ENCODE peak calls at places on chromosomes 2 and 18, in four cellular contexts. Q, X, Z and B are unnamed samples.

GRCh38 chr2:219461061-219461514 is 26.4 kb downstream of the SPEG start:
- DNase-seq in Q (peak; percentile 60), X (no peak), Z (peak; percentile 49), B (no peak)

GRCh38 chr18:24232814-24233213 is 94.0 kb downstream of the CABYR start:
- DNase-seq in Z (no peak), Q (no peak), X (no peak), B (no peak)

GRCh38 chr2:21096458-21096857 is 27.3 kb upstream of the TDRD15 start:
- DNase-seq in Q (no peak), Z (no peak), X (no peak), B (no peak)

GRCh38 chr2:117562654-117563053 is 251.8 kb upstream of the DDX18 start:
- DNase-seq in X (no peak), Q (no peak), Z (no peak), B (no peak)

GRCh38 chr2:84493494-84493893 is 22.8 kb upstream of the DNAH6 start:
- DNase-seq in Q (no peak), Z (no peak), X (no peak), B (no peak)

GRCh38 chr2:205465791-205466190 is 216.5 kb upstream of the NRP2 start:
- DNase-seq in Q (no peak), Z (no peak), X (no peak), B (no peak)

GRCh38 chr2:6865346-6866238 is at the start of gene CMPK2:
- DNase-seq in Z (peak; percentile 75), Q (peak; percentile 75), X (peak; percentile 39), B (peak; percentile 51)

GRCh38 chr2:33015421-33016142 is 68.8 kb downstream of the LTBP1 start:
- DNase-seq in Q (no peak), Z (peak; percentile 65), X (no peak), B (no peak)

GRCh38 chr2:85741811-85742507 is 11.8 kb upstream of the ATOH8 start:
- DNase-seq in X (peak; percentile 93), Q (peak; percentile 63), Z (no peak), B (no peak)

GRCh38 chr2:11697103-11697871 is 27.3 kb upstream of the NTSR2 start:
- DNase-seq in Q (peak; percentile 44), Z (peak; percentile 56), X (peak; percentile 51), B (peak; percentile 58)

GRCh38 chr2:40364143-40364903 is 87.6 kb downstream of the SLC8A1 start:
- DNase-seq in X (no peak), Q (no peak), Z (no peak), B (no peak)

GRCh38 chr2:137172162-137172561 is 406.8 kb downstream of the THSD7B start:
- DNase-seq in Q (no peak), X (no peak), Z (no peak), B (no peak)

GRCh38 chr2:39981877-39982276 is 202.8 kb upstream of the THUMPD2 start:
- DNase-seq in Z (no peak), Q (no peak), X (no peak), B (no peak)

GRCh38 chr2:19409001-19409400 is 50.6 kb upstream of the OSR1 start:
- DNase-seq in Q (no peak), Z (no peak), X (no peak), B (no peak)

GRCh38 chr2:115105966-115106365 is 663.5 kb downstream of the DPP10 start:
- DNase-seq in X (no peak), Q (no peak), Z (no peak), B (no peak)

GRCh38 chr2:8306530-8307351 is 375.1 kb upstream of the ID2 start:
- DNase-seq in Z (no peak), X (no peak), Q (no peak), B (no peak)

GRCh38 chr18:46035701-46036680 is 36.1 kb downstream of the PSTPIP2 start:
- DNase-seq in Z (no peak), Q (no peak), X (no peak), B (no peak)

GRCh38 chr2:120346667-120347358 is 877 bp downstream of the INHBB start:
- DNase-seq in Z (peak; percentile 26), Q (no peak), X (no peak), B (peak; percentile 37)

GRCh38 chr2:45000341-45000901 is 8.8 kb downstream of the SIX2 start:
- DNase-seq in X (no peak), Z (peak; percentile 21), Q (no peak), B (no peak)

GRCh38 chr2:158999458-158999857 is 31.0 kb downstream of the TANC1 start:
- DNase-seq in Z (no peak), Q (no peak), X (no peak), B (no peak)

GRCh38 chr2:202034249-202035088 is 814 bp downstream of the FZD7 start:
- DNase-seq in Q (peak; percentile 28), X (peak; percentile 27), Z (peak; percentile 69), B (peak; percentile 40)

GRCh38 chr2:172087780-172088244 is 2.5 kb downstream of the DLX1 start:
- DNase-seq in Z (no peak), X (no peak), Q (no peak), B (no peak)
- H3K27me3 ChIP-seq in Z (peaks cover 100% of the 10 kb centered on the region), X (peaks cover 32% of the 10 kb centered on the region), Q (peaks cover 100% of the 10 kb centered on the region), B (peaks cover 5% of the 10 kb centered on the region)

DNA sequence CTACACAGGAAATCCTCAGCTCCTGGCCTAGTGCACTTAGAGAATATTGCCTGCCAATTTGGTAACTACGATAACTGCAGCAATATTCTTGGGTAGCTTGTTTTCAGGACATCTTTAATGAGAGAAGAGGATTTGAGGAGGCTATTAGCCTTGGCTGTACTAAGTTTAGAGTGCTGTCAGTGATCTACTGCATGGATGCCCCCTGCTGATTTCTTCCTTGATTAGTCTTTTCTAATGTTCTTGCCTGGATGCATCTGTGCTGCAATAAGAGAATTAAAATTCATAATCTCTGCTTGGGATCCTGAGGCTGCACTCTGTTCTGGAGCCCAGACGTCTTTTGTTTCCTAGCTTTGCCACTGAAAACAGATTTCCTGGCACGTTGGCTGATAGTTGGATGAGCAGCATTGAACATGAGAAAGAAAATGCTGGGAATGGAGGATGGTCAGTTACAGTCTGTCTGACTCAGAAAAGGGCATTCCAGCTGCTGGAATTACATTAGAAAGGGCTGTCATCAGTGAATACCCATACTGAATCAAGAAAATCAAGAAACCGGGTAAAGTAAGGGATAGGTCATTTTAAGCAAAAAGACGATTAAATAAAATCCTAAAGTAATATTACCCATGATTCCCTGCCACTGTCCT is 115.5 kb downstream of the CCDC85A start:
- DNase-seq in X (no peak), Z (no peak), Q (no peak), B (no peak)
- TF ChIP-seq CTCF in X (no peak), Z (no peak), Q (no peak), B (no peak)

GRCh38 chr18:79461627-79462026 is 65.9 kb downstream of the NFATC1 start:
- DNase-seq in Z (no peak), X (no peak), Q (no peak), B (no peak)
- H3K4me1 ChIP-seq in Z (peaks cover 23% of the 10 kb centered on the region), X (peaks cover 14% of the 10 kb centered on the region), Q (peaks cover 50% of the 10 kb centered on the region), B (peaks cover 5% of the 10 kb centered on the region)

DNA sequence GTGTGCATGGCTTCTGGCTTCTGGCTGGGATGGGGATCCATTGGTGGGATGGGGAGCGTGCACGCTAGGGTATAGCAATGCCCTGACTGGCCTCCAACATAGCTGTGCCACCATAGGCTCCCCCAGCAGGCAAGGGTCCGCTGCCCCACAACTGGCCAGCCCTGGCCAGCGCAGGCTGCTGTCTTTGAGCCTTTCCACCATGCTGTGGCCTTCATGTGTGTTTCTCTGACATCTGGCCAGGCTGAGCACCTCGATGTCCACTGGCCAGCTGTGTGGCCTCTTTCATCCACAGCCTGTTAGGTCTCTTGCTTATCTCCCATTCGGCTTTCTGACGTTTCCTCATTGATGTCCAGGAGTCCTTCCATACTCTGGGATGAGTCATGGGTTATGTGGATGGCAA is 231.3 kb downstream of the NDUFA10 start:
- DNase-seq in Z (no peak), Q (no peak), X (no peak), B (no peak)
- H3K27me3 ChIP-seq in Z (no peaks in the 10 kb centered on the region), Q (peaks cover 35% of the 10 kb centered on the region), X (no peaks in the 10 kb centered on the region), B (no peaks in the 10 kb centered on the region)